ENCODE peak calls at places on chromosomes 4 and X, in five cellular contexts. E is colonic mucosa, S is mammary epithelial cell, F is endothelial cell of umbilical vein, O is GM23248. Z is an unnamed sample.

GRCh38 chr4:52076731-52077130 is 25.6 kb downstream of the SPATA18 start:
- DNase-seq in O (no peak), E (no peak), S (no peak), F (peak), Z (peak)

GRCh38 chr4:160510925-160511324 is 1408.0 kb downstream of the RAPGEF2 start:
- DNase-seq in F (no peak), E (no peak), O (peak), S (peak), Z (no peak)

GRCh38 chr4:147772459-147772969 is 40.6 kb downstream of the ARHGAP10 start:
- DNase-seq in F (peak), O (peak), E (no peak), S (peak), Z (no peak)

GRCh38 chrX:103716967-103717366 is 6.3 kb downstream of the TMEM31 start:
- DNase-seq in O (peak), F (peak), S (peak), E (peak), Z (no peak)

GRCh38 chrX:151753313-151754041 is 18.9 kb downstream of the CNGA2 start:
- DNase-seq in F (peak), O (peak), S (peak), E (peak), Z (no peak)

GRCh38 chr4:163109967-163110366 is 56.7 kb downstream of the NAF1 start:
- DNase-seq in F (no peak), S (no peak), E (no peak), O (no peak), Z (no peak)

GRCh38 chr4:85938062-85938461 is 421.8 kb downstream of the MAPK10 start:
- DNase-seq in E (peak), O (no peak), S (no peak), F (no peak), Z (no peak)

GRCh38 chr4:44927361-44928061 is 201.2 kb upstream of the GNPDA2 start:
- DNase-seq in E (no peak), F (peak), S (peak), O (peak), Z (no peak)

GRCh38 chr4:133565379-133565778 is 416.3 kb downstream of the PCDH10 start:
- DNase-seq in O (no peak), E (no peak), S (peak), F (peak), Z (no peak)

GRCh38 chrX:73841337-73841736 is 278.3 kb downstream of the CHIC1 start:
- DNase-seq in F (no peak), E (no peak), O (no peak), S (no peak), Z (no peak)

GRCh38 chr4:41683321-41683720 is 65.2 kb downstream of the PHOX2B start:
- DNase-seq in S (no peak), O (peak), F (no peak), E (no peak), Z (no peak)

GRCh38 chr4:153039542-153040185 is 103.5 kb downstream of the FHDC1 start:
- DNase-seq in S (peak), E (no peak), O (no peak), F (no peak), Z (no peak)

GRCh38 chrX:124863303-124863702 is 456.4 kb upstream of the TEX13C start:
- DNase-seq in E (no peak), F (no peak), S (no peak), O (no peak), Z (no peak)

GRCh38 chrX:110755061-110755460 is 40.6 kb downstream of the CHRDL1 start:
- DNase-seq in O (peak), S (no peak), E (no peak), F (no peak), Z (no peak)

GRCh38 chr4:158801066-158801465 is 32.2 kb downstream of the FNIP2 start:
- DNase-seq in O (no peak), E (no peak), S (no peak), F (no peak), Z (no peak)

GRCh38 chr4:156290811-156291210 is 337.1 kb upstream of the CTSO start:
- DNase-seq in S (no peak), O (peak), E (no peak), F (no peak), Z (no peak)

GRCh38 chrX:40531056-40531826 is 49.5 kb upstream of the ATP6AP2 start:
- DNase-seq in O (no peak), E (no peak), S (peak), F (no peak), Z (no peak)

GRCh38 chr4:168275836-168276235 is 42.7 kb downstream of the DDX60 start:
- DNase-seq in F (no peak), E (no peak), S (no peak), O (no peak), Z (no peak)

GRCh38 chr4:118373614-118374255 is 20.9 kb upstream of the PRSS12 start:
- DNase-seq in F (no peak), O (peak), S (no peak), E (no peak), Z (no peak)

GRCh38 chr4:153790962-153791551 is 2.2 kb upstream of the SFRP2 start:
- DNase-seq in S (no peak), F (no peak), O (peak), E (no peak), Z (peak)

GRCh38 chr4:140363558-140363957 is 9.9 kb upstream of the SCOC start:
- DNase-seq in S (no peak), O (no peak), E (no peak), F (no peak), Z (no peak)

GRCh38 chr4:76706581-76706980 is 191.4 kb downstream of the SOWAHB start:
- DNase-seq in S (no peak), F (no peak), E (no peak), O (no peak), Z (no peak)

GRCh38 chr4:4673070-4673469 is 131.2 kb upstream of the STX18 start:
- DNase-seq in S (no peak), F (peak), E (peak), O (peak), Z (no peak)

GRCh38 chr4:181966084-181966483 is 277.1 kb upstream of the TENM3 start:
- DNase-seq in O (peak), F (no peak), E (no peak), S (peak), Z (no peak)

GRCh38 chr4:16239086-16239485 is 12.8 kb upstream of the TAPT1 start:
- DNase-seq in O (no peak), F (no peak), E (no peak), S (no peak), Z (no peak)

GRCh38 chr4:40200881-40201797 is 4.3 kb downstream of the RHOH start:
- DNase-seq in E (no peak), S (no peak), O (no peak), F (no peak), Z (no peak)

GRCh38 chr4:40196724-40197281 is at the start of gene RHOH:
- DNase-seq in F (no peak), S (no peak), E (peak), O (no peak), Z (no peak)

GRCh38 chr4:40199999-40200880 is 3.4 kb downstream of the RHOH start:
- DNase-seq in F (no peak), S (peak), O (no peak), E (no peak), Z (peak)

GRCh38 chr4:40197879-40198689 is 1.3 kb downstream of the RHOH start:
- DNase-seq in O (no peak), E (no peak), F (no peak), S (no peak), Z (no peak)

DNA sequence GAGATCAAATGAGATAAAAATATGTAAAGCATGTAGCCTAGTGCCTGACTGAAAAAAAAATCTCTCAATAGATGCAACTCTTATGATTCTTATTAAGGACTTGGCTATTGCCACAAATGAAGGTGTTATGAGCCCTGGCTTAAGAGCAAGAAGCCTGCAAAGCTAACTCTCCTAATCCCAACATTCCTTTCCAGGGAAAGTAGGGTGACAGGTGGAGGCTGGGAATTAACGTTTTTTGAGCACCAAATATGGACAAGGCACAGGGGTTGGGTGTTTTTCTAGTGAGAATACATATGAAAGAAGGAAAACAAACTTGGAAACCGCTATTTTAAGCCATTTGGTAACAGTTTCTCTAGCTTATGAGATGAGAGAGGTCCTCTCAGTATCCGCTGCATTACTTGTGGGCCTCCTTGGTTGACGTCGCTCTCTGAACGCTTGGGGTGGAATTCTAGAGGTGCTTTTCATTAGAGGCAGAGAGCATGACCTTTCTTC is 2.4 kb downstream of the RHOH start:
- DNase-seq in S (no peak), E (no peak), F (no peak), O (no peak), Z (no peak)
- H3K27ac ChIP-seq in S (no peak), E (peak), F (no peak), O (no peak), Z (no peak)

DNA sequence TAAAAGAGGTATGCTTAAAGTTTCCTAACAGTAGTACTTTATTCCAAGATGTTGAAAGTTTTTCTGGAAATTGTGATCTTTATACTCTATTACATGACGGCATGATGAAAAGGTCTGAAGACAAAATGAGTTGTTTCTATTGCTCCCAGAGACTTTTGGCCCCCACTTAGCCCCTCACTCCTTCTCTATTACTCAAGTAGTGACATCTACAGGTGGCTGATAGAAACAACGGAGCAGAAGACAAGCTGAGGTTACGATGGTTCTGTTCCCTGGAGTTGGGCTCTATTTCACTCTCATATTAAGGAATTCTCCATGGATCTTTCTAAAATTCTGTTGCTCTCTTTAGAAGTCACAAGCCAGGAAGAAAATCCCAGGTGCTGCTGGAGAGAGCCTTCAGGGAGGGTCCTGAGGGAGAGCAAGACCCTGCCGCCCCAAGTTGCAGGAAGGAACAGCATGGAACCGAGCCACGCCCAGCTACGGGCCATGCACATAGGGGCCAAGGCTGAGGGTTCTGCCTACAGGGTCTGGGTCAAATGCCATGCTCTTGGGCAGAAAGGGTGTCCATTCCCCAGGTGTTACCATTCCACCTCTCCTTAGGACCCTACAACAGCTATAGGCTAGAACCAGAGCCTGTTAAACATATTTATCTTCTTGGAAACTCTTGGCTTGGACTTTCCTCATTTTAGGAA is 22.7 kb downstream of the RPL9 start:
- DNase-seq in O (no peak), E (no peak), F (no peak), S (no peak), Z (no peak)
- H3K9ac ChIP-seq in O (no peak), E (no peak), F (no peak), S (no peak), Z (no peak)

GRCh38 chrX:31423575-31424284 is 351.9 kb upstream of the FTHL17 start:
- DNase-seq in S (peak), F (peak), O (peak), E (peak), Z (no peak)
- H3K4me3 ChIP-seq in S (no peak), F (no peak), O (peak), E (no peak), Z (no peak)

GRCh38 chr4:184400375-184400870 is 73.9 kb downstream of the IRF2 start:
- DNase-seq in O (peak), F (peak), E (no peak), S (peak), Z (no peak)
- H3K27ac ChIP-seq in O (peak), F (peak), E (no peak), S (peak), Z (no peak)

DNA sequence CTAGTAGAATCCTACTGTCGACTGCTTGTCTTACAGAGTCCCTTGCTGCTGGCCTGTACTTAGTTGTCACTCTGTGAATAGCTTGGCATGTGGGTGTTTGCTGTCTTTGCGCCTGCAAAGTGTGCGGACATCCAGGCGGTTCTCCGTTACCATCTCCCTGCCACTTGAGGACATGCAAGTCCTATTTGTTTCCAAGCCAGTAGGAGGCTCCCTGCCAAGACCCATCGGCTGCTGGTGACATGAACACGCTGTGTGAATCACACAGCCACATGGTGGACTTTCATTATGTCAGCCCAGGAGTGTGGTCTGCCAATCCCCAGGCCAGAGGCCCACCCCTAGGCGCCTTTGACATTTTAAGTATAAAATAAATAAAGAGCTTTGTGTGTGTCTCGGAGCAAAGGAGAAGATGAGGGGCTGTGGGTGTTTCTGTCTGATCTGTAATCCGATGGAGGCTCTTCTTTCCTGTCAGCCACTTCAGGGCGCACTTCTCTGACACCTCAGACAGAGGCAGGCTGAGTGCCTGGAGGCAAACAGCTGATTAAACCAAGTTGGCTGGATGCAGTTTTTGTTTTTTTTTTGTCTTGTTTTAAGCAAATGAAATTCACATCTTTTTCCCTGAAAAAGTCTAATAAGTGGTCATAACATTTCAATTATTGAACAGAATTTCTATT is 51.5 kb downstream of the ALPK1 start:
- DNase-seq in F (peak), E (peak), O (peak), S (peak), Z (peak)
- H3K9ac ChIP-seq in F (no peak), E (no peak), O (peak), S (peak), Z (no peak)

DNA sequence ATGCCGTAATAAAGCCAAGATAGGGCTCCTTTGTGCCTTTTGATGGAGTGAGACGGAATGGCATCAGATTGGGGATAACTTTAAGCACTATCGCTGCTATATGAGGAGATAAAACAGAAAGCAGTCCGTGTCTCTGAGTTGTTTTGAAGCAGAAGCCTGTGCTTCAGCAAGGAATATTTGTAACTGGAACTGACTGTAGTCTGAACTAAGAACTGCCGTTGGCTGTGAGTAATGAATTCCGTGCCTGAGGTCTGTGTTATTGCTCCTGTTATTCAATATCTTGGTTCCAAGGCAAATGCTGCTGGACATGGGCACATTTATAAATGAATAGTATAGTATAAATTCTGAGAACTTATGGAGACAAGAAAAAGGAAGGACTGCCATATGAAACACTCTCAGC is 297.3 kb downstream of the ANKRD50 start:
- DNase-seq in S (no peak), E (no peak), O (peak), F (no peak), Z (no peak)
- H3K4me3 ChIP-seq in S (no peak), E (no peak), O (peak), F (no peak), Z (no peak)

GRCh38 chr4:128454281-128455075 is 166.9 kb upstream of the PGRMC2 start:
- DNase-seq in E (peak), S (peak), O (peak), F (peak), Z (peak)
- H3K27ac ChIP-seq in E (no peak), S (no peak), O (peak), F (peak), Z (no peak)